ENCODE peak calls at places on chromosome 4, in seven cellular contexts. One of them, this sample, is unnamed.
A peak's percentile ranks its signal among the peaks of the same experiment; 100 is the strongest.

GRCh38 chr4:144591401-144591800 is 54.6 kb upstream of the HHIP start:
- DNase-seq in naive thymus-derived CD8-positive, alpha-beta T cell: no peak
- DNase-seq in C1 segment of cervical spinal cord: no peak
- DNase-seq in activated gamma-delta T cell treated with anti-CD3 and anti-CD28 coated beads, Interleukin-2, amount 50 U/mL, for 16 hours: no peak
- DNase-seq in Daoy: peak; percentile 53
- DNase-seq in psoas muscle: no peak
- DNase-seq in hypothalamus: no peak
- DNase-seq in this sample: no peak

GRCh38 chr4:99816611-99817309 is at the start of gene DAPP1:
- DNase-seq in activated gamma-delta T cell treated with anti-CD3 and anti-CD28 coated beads, Interleukin-2, amount 50 U/mL, for 16 hours: peak; percentile 45
- DNase-seq in hypothalamus: no peak
- DNase-seq in C1 segment of cervical spinal cord: peak; percentile 14
- DNase-seq in naive thymus-derived CD8-positive, alpha-beta T cell: peak; percentile 62
- DNase-seq in psoas muscle: peak; percentile 13
- DNase-seq in Daoy: no peak
- DNase-seq in this sample: peak; percentile 15

GRCh38 chr4:17595471-17596005 is 18.5 kb downstream of the LAP3 start:
- DNase-seq in naive thymus-derived CD8-positive, alpha-beta T cell: peak; percentile 4
- DNase-seq in C1 segment of cervical spinal cord: no peak
- DNase-seq in psoas muscle: no peak
- DNase-seq in Daoy: no peak
- DNase-seq in hypothalamus: no peak
- DNase-seq in activated gamma-delta T cell treated with anti-CD3 and anti-CD28 coated beads, Interleukin-2, amount 50 U/mL, for 16 hours: no peak
- DNase-seq in this sample: no peak

GRCh38 chr4:32102941-32103340 is 1382.8 kb downstream of the PCDH7 start:
- DNase-seq in psoas muscle: no peak
- DNase-seq in Daoy: no peak
- DNase-seq in naive thymus-derived CD8-positive, alpha-beta T cell: no peak
- DNase-seq in hypothalamus: no peak
- DNase-seq in activated gamma-delta T cell treated with anti-CD3 and anti-CD28 coated beads, Interleukin-2, amount 50 U/mL, for 16 hours: no peak
- DNase-seq in C1 segment of cervical spinal cord: no peak
- DNase-seq in this sample: no peak

GRCh38 chr4:172692701-172693100 is 475.9 kb upstream of the GALNT7 start:
- DNase-seq in hypothalamus: no peak
- DNase-seq in naive thymus-derived CD8-positive, alpha-beta T cell: no peak
- DNase-seq in C1 segment of cervical spinal cord: no peak
- DNase-seq in Daoy: no peak
- DNase-seq in activated gamma-delta T cell treated with anti-CD3 and anti-CD28 coated beads, Interleukin-2, amount 50 U/mL, for 16 hours: no peak
- DNase-seq in psoas muscle: no peak
- DNase-seq in this sample: no peak

GRCh38 chr4:35247047-35247446 is 997.3 kb downstream of the ARAP2 start:
- DNase-seq in psoas muscle: no peak
- DNase-seq in hypothalamus: no peak
- DNase-seq in naive thymus-derived CD8-positive, alpha-beta T cell: no peak
- DNase-seq in C1 segment of cervical spinal cord: no peak
- DNase-seq in Daoy: no peak
- DNase-seq in activated gamma-delta T cell treated with anti-CD3 and anti-CD28 coated beads, Interleukin-2, amount 50 U/mL, for 16 hours: no peak
- DNase-seq in this sample: no peak

GRCh38 chr4:122963222-122963621 is 40.8 kb upstream of the NUDT6 start:
- DNase-seq in C1 segment of cervical spinal cord: no peak
- DNase-seq in activated gamma-delta T cell treated with anti-CD3 and anti-CD28 coated beads, Interleukin-2, amount 50 U/mL, for 16 hours: no peak
- DNase-seq in psoas muscle: no peak
- DNase-seq in naive thymus-derived CD8-positive, alpha-beta T cell: no peak
- DNase-seq in Daoy: no peak
- DNase-seq in hypothalamus: no peak
- DNase-seq in this sample: no peak

GRCh38 chr4:183455431-183456145 is 11.2 kb downstream of the CDKN2AIP start:
- DNase-seq in naive thymus-derived CD8-positive, alpha-beta T cell: no peak
- DNase-seq in hypothalamus: no peak
- DNase-seq in psoas muscle: no peak
- DNase-seq in C1 segment of cervical spinal cord: no peak
- DNase-seq in Daoy: no peak
- DNase-seq in activated gamma-delta T cell treated with anti-CD3 and anti-CD28 coated beads, Interleukin-2, amount 50 U/mL, for 16 hours: no peak
- DNase-seq in this sample: no peak

GRCh38 chr4:40685300-40685699 is 55.6 kb upstream of the RBM47 start:
- DNase-seq in naive thymus-derived CD8-positive, alpha-beta T cell: no peak
- DNase-seq in C1 segment of cervical spinal cord: no peak
- DNase-seq in activated gamma-delta T cell treated with anti-CD3 and anti-CD28 coated beads, Interleukin-2, amount 50 U/mL, for 16 hours: no peak
- DNase-seq in psoas muscle: no peak
- DNase-seq in hypothalamus: no peak
- DNase-seq in Daoy: peak; percentile 79
- DNase-seq in this sample: no peak

GRCh38 chr4:133584714-133585113 is 435.6 kb downstream of the PCDH10 start:
- DNase-seq in C1 segment of cervical spinal cord: no peak
- DNase-seq in hypothalamus: no peak
- DNase-seq in psoas muscle: no peak
- DNase-seq in Daoy: no peak
- DNase-seq in activated gamma-delta T cell treated with anti-CD3 and anti-CD28 coated beads, Interleukin-2, amount 50 U/mL, for 16 hours: no peak
- DNase-seq in naive thymus-derived CD8-positive, alpha-beta T cell: no peak
- DNase-seq in this sample: no peak

GRCh38 chr4:123545569-123546122 is 149.1 kb downstream of the SPRY1 start:
- DNase-seq in psoas muscle: no peak
- DNase-seq in naive thymus-derived CD8-positive, alpha-beta T cell: no peak
- DNase-seq in C1 segment of cervical spinal cord: no peak
- DNase-seq in activated gamma-delta T cell treated with anti-CD3 and anti-CD28 coated beads, Interleukin-2, amount 50 U/mL, for 16 hours: no peak
- DNase-seq in Daoy: no peak
- DNase-seq in hypothalamus: no peak
- DNase-seq in this sample: no peak

GRCh38 chr4:85408326-85408725 is 66.6 kb upstream of the ARHGAP24 start:
- DNase-seq in hypothalamus: no peak
- DNase-seq in Daoy: no peak
- DNase-seq in activated gamma-delta T cell treated with anti-CD3 and anti-CD28 coated beads, Interleukin-2, amount 50 U/mL, for 16 hours: no peak
- DNase-seq in C1 segment of cervical spinal cord: no peak
- DNase-seq in naive thymus-derived CD8-positive, alpha-beta T cell: no peak
- DNase-seq in psoas muscle: no peak
- DNase-seq in this sample: no peak

GRCh38 chr4:17230727-17231126 is 281.2 kb downstream of the QDPR start:
- DNase-seq in psoas muscle: no peak
- DNase-seq in C1 segment of cervical spinal cord: no peak
- DNase-seq in Daoy: no peak
- DNase-seq in hypothalamus: no peak
- DNase-seq in activated gamma-delta T cell treated with anti-CD3 and anti-CD28 coated beads, Interleukin-2, amount 50 U/mL, for 16 hours: no peak
- DNase-seq in naive thymus-derived CD8-positive, alpha-beta T cell: no peak
- DNase-seq in this sample: no peak

GRCh38 chr4:118969359-118969758 is 80.7 kb downstream of the SYNPO2 start:
- DNase-seq in naive thymus-derived CD8-positive, alpha-beta T cell: no peak
- DNase-seq in activated gamma-delta T cell treated with anti-CD3 and anti-CD28 coated beads, Interleukin-2, amount 50 U/mL, for 16 hours: no peak
- DNase-seq in hypothalamus: peak; percentile 7
- DNase-seq in psoas muscle: peak; percentile 42
- DNase-seq in C1 segment of cervical spinal cord: no peak
- DNase-seq in Daoy: peak; percentile 38
- DNase-seq in this sample: no peak

GRCh38 chr4:113978561-113979156 is 788 bp downstream of the ARSJ start:
- DNase-seq in activated gamma-delta T cell treated with anti-CD3 and anti-CD28 coated beads, Interleukin-2, amount 50 U/mL, for 16 hours: no peak
- DNase-seq in psoas muscle: no peak
- DNase-seq in hypothalamus: no peak
- DNase-seq in Daoy: peak; percentile 11
- DNase-seq in naive thymus-derived CD8-positive, alpha-beta T cell: no peak
- DNase-seq in C1 segment of cervical spinal cord: peak; percentile 8
- DNase-seq in this sample: no peak

GRCh38 chr4:88999392-88999791 is 57.6 kb downstream of the FAM13A start:
- DNase-seq in activated gamma-delta T cell treated with anti-CD3 and anti-CD28 coated beads, Interleukin-2, amount 50 U/mL, for 16 hours: no peak
- DNase-seq in psoas muscle: no peak
- DNase-seq in naive thymus-derived CD8-positive, alpha-beta T cell: no peak
- DNase-seq in Daoy: no peak
- DNase-seq in hypothalamus: no peak
- DNase-seq in C1 segment of cervical spinal cord: no peak
- DNase-seq in this sample: no peak